ENCODE peak calls at places on chromosomes 6 and 20, in four cellular contexts. V is mesenchymal stem cell, K is H9, E is IMR-90. R is an unnamed sample.

GRCh38 chr6:51473996-51474975 is 613.1 kb downstream of the PKHD1 start:
- DNase-seq in V (no peak), K (no peak), E (no peak), R (no peak)

GRCh38 chr20:9330151-9330550 is 184.2 kb upstream of the LAMP5 start:
- DNase-seq in V (no peak), K (no peak), E (no peak), R (no peak)

GRCh38 chr6:82017316-82017715 is 230.2 kb downstream of the IBTK start:
- DNase-seq in V (peak), K (peak), E (peak), R (no peak)

GRCh38 chr6:7691675-7692452 is 34.0 kb upstream of the BMP6 start:
- DNase-seq in V (peak), K (peak), E (peak), R (peak)

GRCh38 chr20:32961956-32962517 is 42.2 kb downstream of the SUN5 start:
- DNase-seq in V (no peak), K (no peak), E (no peak), R (peak)

GRCh38 chr6:37698264-37699137 is 818 bp upstream of the MDGA1 start:
- DNase-seq in V (peak), K (peak), E (peak), R (no peak)

GRCh38 chr20:31446084-31446819 is 5.8 kb downstream of the DEFB123 start:
- DNase-seq in V (no peak), K (no peak), E (no peak), R (no peak)

GRCh38 chr6:32627831-32628230 is 9.4 kb upstream of the HLA-DQA1 start:
- DNase-seq in V (peak), K (peak), E (peak), R (no peak)

GRCh38 chr6:106639812-106640211 is 10.4 kb downstream of the QRSL1 start:
- DNase-seq in V (no peak), K (no peak), E (no peak), R (no peak)

GRCh38 chr20:9377007-9377406 is 137.4 kb upstream of the LAMP5 start:
- DNase-seq in V (no peak), K (no peak), E (no peak), R (no peak)

GRCh38 chr6:127967708-127968107 is 66.8 kb upstream of the THEMIS start:
- DNase-seq in V (no peak), K (no peak), E (no peak), R (no peak)

GRCh38 chr20:22402990-22403859 is 181.1 kb downstream of the FOXA2 start:
- DNase-seq in V (peak), K (no peak), E (no peak), R (no peak)

GRCh38 chr20:2101057-2101934 is at the start of gene STK35:
- DNase-seq in V (no peak), K (peak), E (no peak), R (peak)

GRCh38 chr6:55445648-55446204 is 118.5 kb downstream of the GFRAL start:
- DNase-seq in V (peak), K (no peak), E (peak), R (no peak)

GRCh38 chr6:168179133-168179532 is 100.1 kb upstream of the FRMD1 start:
- DNase-seq in V (no peak), K (peak), E (no peak), R (no peak)

GRCh38 chr20:50144362-50144761 is 9.2 kb downstream of the PEDS1 start:
- DNase-seq in V (peak), K (no peak), E (peak), R (no peak)

GRCh38 chr6:79821859-79822258 is 125.5 kb downstream of the ELOVL4 start:
- DNase-seq in V (peak), K (no peak), E (peak), R (no peak)

GRCh38 chr6:44332585-44332984 is 9.9 kb upstream of the SPATS1 start:
- DNase-seq in V (peak), K (no peak), E (peak), R (no peak)

GRCh38 chr6:159473844-159474243 is 219.2 kb downstream of the SOD2 start:
- DNase-seq in V (no peak), K (no peak), E (no peak), R (no peak)

GRCh38 chr20:10219993-10220750 is 1.5 kb downstream of the SNAP25 start:
- DNase-seq in V (no peak), K (no peak), E (no peak), R (no peak)

GRCh38 chr6:111480988-111481830 is 1.8 kb downstream of the REV3L start:
- DNase-seq in V (peak), K (no peak), E (peak), R (no peak)

GRCh38 chr6:41641352-41641925 is 3.2 kb downstream of the MDFI start:
- DNase-seq in V (no peak), K (no peak), E (no peak), R (no peak)

GRCh38 chr20:20083796-20084195 is 31.5 kb downstream of the CFAP61 start:
- DNase-seq in V (peak), K (no peak), E (peak), R (no peak)

GRCh38 chr6:118914598-118914997 is 20.4 kb downstream of the MCM9 start:
- DNase-seq in V (no peak), K (no peak), E (no peak), R (no peak)

GRCh38 chr20:59724457-59725366 is 120.4 kb downstream of the PHACTR3 start:
- DNase-seq in V (no peak), K (no peak), E (no peak), R (no peak)

GRCh38 chr20:45036044-45036755 is 64.7 kb downstream of the KCNS1 start:
- DNase-seq in V (peak), K (no peak), E (peak), R (no peak)

GRCh38 chr6:116971959-116972358 is 94.9 kb downstream of the RFX6 start:
- DNase-seq in V (peak), K (no peak), E (peak), R (no peak)

GRCh38 chr6:28956331-28956730 is 32.5 kb upstream of the TRIM27 start:
- DNase-seq in V (no peak), K (no peak), E (no peak), R (no peak)

GRCh38 chr20:37394543-37395410 is 48.8 kb downstream of the SRC start:
- DNase-seq in V (no peak), K (no peak), E (no peak), R (no peak)

GRCh38 chr6:159929819-159930218 is 39.0 kb downstream of the MAS1 start:
- DNase-seq in V (no peak), K (no peak), E (no peak), R (no peak)

GRCh38 chr6:49541936-49542335 is 8.5 kb upstream of the C6orf141 start:
- DNase-seq in V (no peak), K (no peak), E (no peak), R (no peak)

GRCh38 chr20:44089987-44090674 is 96.9 kb downstream of the JPH2 start:
- DNase-seq in V (peak), K (no peak), E (peak), R (no peak)

GRCh38 chr6:143953922-143954321 is 54.1 kb downstream of the PLAGL1 start:
- DNase-seq in V (no peak), K (no peak), E (no peak), R (no peak)

GRCh38 chr6:156767603-156768467 is 9.3 kb upstream of the ARID1B start:
- DNase-seq in V (peak), K (no peak), E (peak), R (no peak)

GRCh38 chr6:53151676-53152075 is 3.0 kb upstream of the GCM1 start:
- DNase-seq in V (no peak), K (peak), E (no peak), R (peak)

GRCh38 chr6:134247271-134247833 is 70.6 kb downstream of the SGK1 start:
- DNase-seq in V (no peak), K (no peak), E (no peak), R (no peak)

GRCh38 chr6:118893095-118893881 is 664 bp upstream of the ASF1A start:
- DNase-seq in V (peak), K (peak), E (peak), R (no peak)

DNA sequence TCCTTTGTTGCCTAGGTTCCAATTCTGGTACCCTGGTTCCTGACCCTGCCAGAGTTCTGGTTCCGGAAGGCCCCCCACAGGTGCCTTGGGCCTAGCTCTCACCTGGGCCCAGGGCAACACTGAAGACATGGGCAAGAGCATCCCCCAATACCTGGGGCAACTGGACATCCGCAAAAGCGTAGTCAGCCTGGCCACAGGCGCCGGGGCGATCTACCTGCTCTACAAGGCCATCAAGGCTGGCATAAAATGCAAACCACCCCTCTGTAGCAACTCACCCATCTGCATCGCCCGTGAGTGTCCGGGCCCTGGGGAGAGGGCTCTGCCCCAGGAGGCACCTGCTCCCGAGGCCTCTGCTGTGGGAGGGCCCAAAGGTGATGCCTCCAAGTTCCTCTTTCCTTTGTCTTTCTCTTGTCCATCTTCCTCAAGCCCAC is at the start of gene ARMC12:
- DNase-seq in V (no peak), K (no peak), E (no peak), R (no peak)
- H2BK15ac ChIP-seq in V (peak), K (no peak), E (no peak), R (peak)

DNA sequence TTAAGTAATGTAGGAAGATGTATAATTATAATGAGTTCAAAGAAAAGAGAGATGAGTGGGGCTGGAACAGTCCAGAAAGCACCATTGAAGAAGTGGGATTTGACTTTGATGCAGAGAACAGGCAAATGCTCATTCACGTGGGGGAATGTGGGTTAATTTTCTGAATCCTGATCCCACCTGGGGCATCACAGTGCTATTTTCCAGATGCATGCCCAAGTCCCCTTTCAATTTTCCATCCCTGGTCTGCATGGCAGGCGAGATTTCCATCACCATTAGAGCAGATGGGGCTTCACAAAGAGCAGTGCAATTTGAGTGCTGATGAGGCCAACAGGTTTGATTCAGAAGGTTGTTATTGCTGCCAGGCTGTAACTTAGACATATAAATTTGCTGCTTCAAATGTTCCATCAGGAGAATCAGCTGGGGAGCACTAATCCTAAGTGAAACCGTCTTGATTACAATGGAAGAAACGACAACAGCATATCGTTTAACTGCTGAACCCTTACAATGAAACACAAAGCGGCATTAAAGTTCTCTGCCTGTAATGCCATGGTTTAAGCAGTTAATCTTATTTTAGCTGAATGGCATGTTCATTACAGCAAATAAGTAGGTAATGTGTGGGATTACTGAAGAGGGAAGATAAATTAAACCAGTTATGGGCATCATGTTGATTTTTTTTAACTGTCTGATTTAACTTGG is 45.2 kb downstream of the OSTM1 start:
- DNase-seq in V (no peak), K (no peak), E (no peak), R (no peak)
- H2BK120ac ChIP-seq in V (no peak), K (no peak), E (no peak), R (no peak)

GRCh38 chr6:170056329-170056728 is 234.5 kb downstream of the DLL1 start:
- DNase-seq in V (no peak), K (no peak), E (no peak), R (no peak)

GRCh38 chr6:170057034-170057734 is 233.7 kb downstream of the DLL1 start:
- DNase-seq in V (no peak), K (no peak), E (no peak), R (peak)

GRCh38 chr6:170053966-170054661 is 236.8 kb downstream of the DLL1 start:
- DNase-seq in V (no peak), K (no peak), E (no peak), R (no peak)

GRCh38 chr6:170058878-170059485 is 231.9 kb downstream of the DLL1 start:
- DNase-seq in V (no peak), K (no peak), E (no peak), R (no peak)

DNA sequence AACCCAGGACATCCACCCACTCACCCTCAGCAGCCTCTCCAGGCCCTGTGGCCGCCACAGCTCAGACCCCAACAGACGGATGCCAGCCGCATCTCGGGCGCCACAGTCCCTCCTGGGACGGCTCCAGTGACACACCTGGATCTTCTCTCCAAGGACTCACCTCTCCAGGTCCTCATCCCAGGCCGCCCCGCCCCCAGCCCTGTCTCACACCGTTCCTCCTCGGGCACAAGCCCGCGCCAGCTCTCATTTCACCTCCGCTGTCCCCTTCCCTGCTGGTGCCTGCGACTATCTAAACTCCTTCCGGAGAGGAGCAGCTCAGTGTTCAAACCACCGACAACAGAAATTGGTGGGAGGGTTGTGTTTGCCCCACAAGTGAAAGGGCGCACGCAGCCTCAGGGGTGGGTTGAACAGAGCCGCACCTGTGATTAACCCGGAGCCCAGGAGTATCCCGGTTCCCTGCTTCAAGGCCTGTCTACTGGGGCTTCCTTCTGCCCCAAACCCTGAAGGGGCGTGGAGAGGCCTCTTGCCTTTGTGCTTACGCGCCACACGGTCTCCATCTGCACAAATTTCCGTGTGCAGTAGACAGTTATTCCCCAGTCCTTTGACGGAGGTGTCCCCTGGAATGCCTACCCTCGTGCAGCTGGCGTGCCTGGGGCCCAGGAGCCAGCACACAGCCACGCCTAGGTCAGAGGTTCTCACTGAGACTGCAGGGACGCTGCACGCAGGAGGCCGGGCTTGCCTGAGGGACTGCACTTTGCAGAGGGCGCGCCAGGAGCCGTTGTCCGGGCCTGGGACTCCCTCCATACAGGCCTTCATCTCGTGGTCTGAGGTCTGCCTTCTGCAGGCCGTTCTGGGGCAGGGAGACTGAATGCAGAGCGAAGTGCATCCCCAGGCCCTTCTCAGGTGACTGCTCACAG is 232.7 kb downstream of the DLL1 start:
- DNase-seq in V (no peak), K (no peak), E (no peak), R (peak)
- H2BK15ac ChIP-seq in V (no peak), K (no peak), E (no peak), R (no peak)

DNA sequence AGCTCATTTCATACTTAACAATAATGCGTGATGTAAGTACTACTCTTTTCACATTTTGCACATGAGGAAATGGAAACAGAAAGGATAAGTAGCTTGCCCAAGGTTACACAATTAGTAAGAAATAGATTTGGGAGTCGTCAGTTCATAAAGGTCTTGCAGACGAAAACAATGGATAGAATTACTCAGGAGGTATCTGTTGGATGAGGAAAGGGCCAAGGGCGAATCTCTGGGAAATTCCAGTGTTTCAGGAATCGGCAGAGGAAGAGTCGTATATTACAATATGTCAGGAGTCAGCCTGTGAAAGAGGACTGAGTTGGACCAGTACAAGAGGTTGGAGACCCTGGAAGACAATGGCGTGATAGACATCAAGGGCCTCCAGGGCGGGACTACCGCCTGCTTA is 12.8 kb upstream of the EDN1 start:
- DNase-seq in V (no peak), K (no peak), E (no peak), R (no peak)
- H2BK120ac ChIP-seq in V (no peak), K (no peak), E (no peak), R (no peak)

GRCh38 chr20:17061721-17062120 is 165.1 kb upstream of the PCSK2 start:
- DNase-seq in V (no peak), K (no peak), E (no peak), R (no peak)

GRCh38 chr20:17062712-17063111 is 164.1 kb upstream of the PCSK2 start:
- DNase-seq in V (no peak), K (no peak), E (no peak), R (no peak)

DNA sequence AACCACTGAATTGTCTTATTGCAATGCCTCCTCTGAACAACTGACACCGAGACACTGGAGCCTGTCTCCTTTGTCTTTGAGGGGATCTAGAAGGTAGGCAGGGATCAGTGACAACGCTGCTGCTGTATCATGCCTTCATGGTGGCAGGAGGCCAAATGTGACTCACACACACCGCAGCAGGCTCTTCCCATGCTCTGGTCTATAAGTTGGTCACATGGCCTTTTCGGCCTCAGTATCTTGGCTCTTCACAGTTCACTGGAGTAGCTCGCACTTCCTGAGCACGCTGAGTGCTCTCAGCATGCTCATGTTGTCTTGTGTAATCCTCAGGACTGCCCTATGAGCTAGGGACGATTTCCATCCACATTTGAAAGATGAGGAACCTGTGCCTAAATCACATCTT is 167.4 kb upstream of the PCSK2 start:
- DNase-seq in V (peak), K (no peak), E (peak), R (no peak)
- H2BK15ac ChIP-seq in V (no peak), K (no peak), E (no peak), R (no peak)

DNA sequence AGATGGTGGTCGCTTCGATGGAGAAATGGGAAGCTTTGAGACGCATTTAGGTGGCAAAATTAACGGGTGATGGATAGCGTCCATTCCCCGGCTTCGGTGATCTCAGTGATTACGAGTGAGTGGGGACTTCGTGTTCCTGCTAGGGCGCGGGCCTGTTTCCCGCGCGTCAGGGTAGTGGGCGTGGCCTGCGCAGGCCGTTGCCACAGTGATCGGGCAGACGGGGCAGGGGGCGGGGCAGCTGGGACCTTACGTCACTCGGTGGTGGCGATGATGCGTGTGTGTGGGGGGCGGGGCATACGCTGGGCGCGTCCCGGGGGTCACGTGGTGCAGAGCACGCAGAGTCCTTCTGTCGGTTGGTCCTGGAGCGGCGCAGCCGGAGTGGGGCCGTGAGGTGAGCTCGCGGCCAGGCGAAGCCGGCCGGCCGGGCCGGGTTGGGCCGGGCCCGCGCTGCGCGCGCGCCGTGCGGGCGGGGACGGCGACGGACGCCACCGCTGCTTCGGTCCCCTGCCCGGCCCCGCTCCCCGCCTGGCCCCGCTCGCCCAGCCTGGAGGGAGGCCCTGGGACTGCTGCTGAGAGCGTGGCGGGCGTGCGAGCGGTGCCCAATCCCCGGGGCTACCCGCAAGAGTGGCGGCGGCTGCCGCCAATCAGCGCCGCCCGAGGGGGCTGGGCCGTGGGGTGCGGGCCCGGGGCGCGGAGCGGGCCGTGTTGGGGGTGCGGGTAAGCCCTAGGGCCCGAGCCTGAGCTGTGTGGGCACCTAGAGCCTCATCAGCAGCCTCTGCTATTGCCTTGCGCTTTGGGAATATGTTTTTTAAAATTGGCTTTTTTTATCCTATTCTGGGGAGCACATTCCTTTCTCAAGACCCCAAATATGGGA is at the start of gene PHF20:
- DNase-seq in V (peak), K (peak), E (peak), R (peak)
- H2BK120ac ChIP-seq in V (peak), K (no peak), E (peak), R (no peak)

R was measured in H1.